ENCODE peak calls at places on chromosomes 1 and 21, in nine cellular contexts. K is HFFc6, C is chondrocyte, H is glutamatergic neuron, J is posterior vena cava, M is NCI-H748 treated with DMSO at 0.1 percent for 48 hours, A is AG08395, Q is fibroblast of pulmonary artery, N is endothelial cell. B is an unnamed sample.

GRCh38 chr1:156308078-156308477 is 9.0 kb upstream of the VHLL start:
- DNase-seq in N (no peak), C (no peak), K (peak), H (no peak), M (no peak), J (no peak), A (peak), Q (peak), B (no peak)

GRCh38 chr1:30176477-30176876 is 546.9 kb downstream of the MATN1 start:
- DNase-seq in A (no peak), N (no peak), H (no peak), Q (no peak), M (no peak), K (no peak), C (no peak), J (no peak), B (no peak)

GRCh38 chr1:77018386-77019156 is 151.3 kb downstream of the ST6GALNAC5 start:
- DNase-seq in A (no peak), J (no peak), K (no peak), C (no peak), Q (no peak), H (peak), M (no peak), N (no peak), B (no peak)

GRCh38 chr21:28605138-28605537 is 387.5 kb downstream of the LTN1 start:
- DNase-seq in N (no peak), K (no peak), Q (no peak), J (no peak), C (no peak), M (no peak), A (no peak), H (no peak), B (peak)

GRCh38 chr1:238895911-238896310 is 490.5 kb upstream of the CHRM3 start:
- DNase-seq in Q (no peak), J (no peak), K (no peak), H (no peak), N (no peak), A (no peak), M (no peak), C (no peak), B (no peak)

GRCh38 chr1:169163059-169163458 is 56.6 kb downstream of the ATP1B1 start:
- DNase-seq in H (no peak), C (no peak), K (no peak), M (no peak), J (no peak), A (no peak), Q (peak), N (no peak), B (peak)

GRCh38 chr1:116720406-116721071 is 33.7 kb upstream of the CD2 start:
- DNase-seq in Q (no peak), A (no peak), H (no peak), N (no peak), C (no peak), M (no peak), J (no peak), K (no peak), B (no peak)

GRCh38 chr1:173126421-173126820 is 75.7 kb upstream of the TNFSF18 start:
- DNase-seq in N (no peak), J (no peak), Q (peak), C (no peak), H (no peak), A (no peak), M (no peak), K (no peak), B (no peak)

GRCh38 chr1:180156201-180156600 is 1.5 kb downstream of the QSOX1 start:
- DNase-seq in C (no peak), H (no peak), M (no peak), A (no peak), N (no peak), Q (no peak), J (no peak), K (no peak), B (no peak)

GRCh38 chr1:89041055-89041707 is 18.5 kb upstream of the GBP3 start:
- DNase-seq in M (no peak), J (no peak), C (no peak), H (no peak), Q (peak), N (no peak), A (peak), K (peak), B (peak)

GRCh38 chr1:91826649-91827048 is 59.3 kb downstream of the TGFBR3 start:
- DNase-seq in N (no peak), H (no peak), C (no peak), Q (no peak), J (no peak), K (no peak), M (no peak), A (no peak), B (no peak)

B was measured in GM10248.